ENCODE peak calls at places on chromosomes 6 and 20, in six cellular contexts. X is prostate gland, Y is A549, P is H1, J is tibial nerve, C is adrenal gland. N is an unnamed sample.

GRCh38 chr6:155152211-155153076 is 111.4 kb upstream of the CLDN20 start:
- DNase-seq in Y (no peak), X (no peak), C (no peak), J (no peak), P (peak), N (no peak)

GRCh38 chr20:17612287-17612974 is 42.6 kb downstream of the DSTN start:
- DNase-seq in P (peak), X (no peak), J (peak), Y (no peak), C (no peak), N (peak)

GRCh38 chr6:166598441-166599138 is 12.1 kb upstream of the RAMACL start:
- DNase-seq in Y (no peak), J (peak), P (no peak), X (no peak), C (no peak), N (peak)

GRCh38 chr6:71383476-71383875 is 94.9 kb downstream of the OGFRL1 start:
- DNase-seq in X (no peak), Y (no peak), P (no peak), C (no peak), J (no peak), N (no peak)

GRCh38 chr6:151609146-151609962 is 115.5 kb downstream of the CCDC170 start:
- DNase-seq in J (peak), Y (no peak), X (no peak), C (no peak), P (no peak), N (no peak)

GRCh38 chr20:37669773-37670236 is 24.0 kb upstream of the CTNNBL1 start:
- DNase-seq in Y (no peak), C (no peak), P (no peak), J (no peak), X (no peak), N (no peak)

GRCh38 chr20:47427746-47428145 is 71.2 kb upstream of the ZMYND8 start:
- DNase-seq in C (no peak), Y (no peak), X (no peak), J (no peak), P (no peak), N (no peak)

GRCh38 chr6:40247516-40248115 is 313.4 kb upstream of the MOCS1 start:
- DNase-seq in C (no peak), Y (no peak), P (peak), J (no peak), X (no peak), N (no peak)

GRCh38 chr6:37717836-37718251 is 20.2 kb upstream of the MDGA1 start:
- DNase-seq in J (no peak), C (no peak), P (no peak), X (no peak), Y (no peak), N (no peak)

GRCh38 chr6:159168536-159169192 is 536 bp upstream of the FNDC1 start:
- DNase-seq in C (peak), Y (peak), X (no peak), P (peak), J (peak), N (no peak)

GRCh38 chr6:107784669-107785068 is 39.4 kb downstream of the SCML4 start:
- DNase-seq in C (peak), X (no peak), P (peak), Y (no peak), J (no peak), N (no peak)

GRCh38 chr6:42933195-42933594 is 3.9 kb downstream of the CNPY3 start:
- DNase-seq in X (no peak), J (no peak), Y (no peak), C (no peak), P (no peak), N (no peak)

GRCh38 chr6:116015983-116016382 is 44.7 kb downstream of the FRK start:
- DNase-seq in X (no peak), P (no peak), Y (no peak), J (no peak), C (no peak), N (no peak)

GRCh38 chr20:52361650-52362049 is 170.1 kb upstream of the ZFP64 start:
- DNase-seq in J (no peak), X (no peak), Y (no peak), C (no peak), P (no peak), N (no peak)

GRCh38 chr20:19937651-19938420 is 79.3 kb upstream of the NAA20 start:
- DNase-seq in P (no peak), X (no peak), C (no peak), J (no peak), Y (no peak), N (no peak)
- TF ChIP-seq POLR2A in P (no peak), X (no peak), C (no peak), J (no peak), Y (no peak), N (no peak)

DNA sequence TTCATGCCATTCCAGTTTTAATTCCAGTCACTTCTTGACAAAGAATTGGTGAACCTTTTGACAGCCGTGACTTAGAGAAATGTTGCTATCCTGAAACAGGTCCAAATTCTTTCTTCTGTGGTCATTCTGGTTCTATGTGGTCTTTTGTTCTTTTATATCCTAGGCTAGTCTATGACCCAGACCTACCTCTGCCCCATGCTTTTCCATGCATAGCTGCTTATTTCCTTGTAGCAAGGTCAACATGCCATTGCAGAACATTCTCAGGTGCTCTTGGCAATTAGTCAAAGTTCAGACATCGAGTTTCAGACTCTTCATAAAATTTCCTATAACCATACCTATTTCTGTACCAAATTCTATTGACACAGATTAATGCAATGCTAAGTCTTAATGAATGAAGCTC is 202.6 kb downstream of the PLCB1 start:
- DNase-seq in Y (no peak), C (no peak), P (no peak), J (no peak), X (no peak), N (no peak)
- TF ChIP-seq POLR2A in Y (no peak), C (no peak), P (no peak), J (no peak), X (no peak), N (no peak)

DNA sequence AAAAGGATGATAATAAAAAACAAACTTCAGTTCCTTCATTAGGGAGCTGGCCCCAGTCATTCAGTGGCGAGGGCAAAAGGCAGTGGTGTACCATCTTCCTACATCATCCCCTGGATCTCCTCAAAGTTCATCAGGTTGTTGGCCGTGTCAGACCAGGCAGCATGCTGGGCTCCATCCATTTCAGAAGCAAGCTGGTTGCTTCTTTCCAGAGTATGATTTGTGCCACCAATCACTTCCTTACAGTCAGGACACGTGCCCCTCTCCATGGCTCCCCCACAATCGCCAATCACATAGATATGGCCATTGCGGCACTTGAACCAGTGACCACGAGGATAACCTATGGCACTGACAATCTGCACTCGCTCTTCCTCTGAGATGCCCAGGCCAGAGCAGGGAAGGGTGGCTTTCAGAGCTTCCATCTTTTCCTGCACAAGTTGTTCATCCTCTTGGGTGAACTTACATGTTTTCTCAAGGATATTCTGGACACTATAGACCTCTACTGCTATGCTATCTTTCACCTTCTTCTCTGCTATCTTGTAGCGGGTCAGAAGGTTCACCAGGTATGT is 28.0 kb downstream of the DDX27 start:
- DNase-seq in X (no peak), C (no peak), J (no peak), Y (no peak), P (no peak), N (no peak)
- TF ChIP-seq POLR2A in X (no peak), C (no peak), J (no peak), Y (no peak), P (no peak), N (no peak)

GRCh38 chr6:127267742-127268588 is 1.3 kb downstream of the RNF146 start:
- DNase-seq in J (no peak), P (no peak), X (no peak), C (no peak), Y (peak), N (no peak)

GRCh38 chr6:127266892-127267741 is 453 bp downstream of the RNF146 start:
- DNase-seq in C (peak), Y (peak), X (peak), J (peak), P (peak), N (peak)

DNA sequence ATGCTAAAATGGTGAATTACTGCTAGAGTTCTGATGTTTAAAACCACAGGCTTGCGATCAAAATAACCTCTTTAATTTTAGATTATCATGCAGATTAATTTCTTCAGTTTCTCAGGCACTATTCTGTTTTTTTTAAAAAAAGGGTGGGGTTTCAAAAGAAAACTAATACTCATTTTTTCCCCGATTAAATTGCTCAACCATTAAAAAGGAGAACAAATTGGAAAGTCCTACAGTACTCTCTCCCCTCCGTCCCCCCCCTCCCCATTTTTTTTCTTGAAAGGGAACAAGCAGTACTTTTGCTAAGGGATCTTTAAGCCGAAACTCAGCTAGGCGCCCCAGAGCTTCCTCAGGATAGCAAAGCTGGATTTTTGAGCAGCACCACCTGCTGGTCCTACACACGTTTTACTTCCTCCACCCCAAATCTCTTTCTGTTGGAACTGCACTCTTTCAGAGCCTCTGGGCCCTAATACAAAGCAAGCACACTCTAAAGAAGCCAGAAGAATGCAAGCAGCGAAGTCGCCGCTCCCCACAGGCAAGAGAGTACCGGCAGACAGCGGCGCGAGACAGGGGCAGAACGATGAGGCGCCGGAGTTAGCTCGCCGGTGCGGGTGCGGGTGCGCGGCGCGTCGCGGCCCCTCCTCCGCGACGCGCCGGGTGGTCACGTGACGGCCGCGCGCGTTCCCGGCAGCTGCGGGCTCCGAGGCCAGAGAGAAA is at the start of gene RNF146:
- DNase-seq in Y (peak), C (peak), X (peak), J (peak), P (peak), N (peak)
- TF ChIP-seq POLR2A in Y (no peak), C (no peak), X (no peak), J (no peak), P (no peak), N (no peak)

GRCh38 chr6:122578961-122579360 is 31.2 kb upstream of the PKIB start:
- DNase-seq in P (no peak), C (no peak), Y (no peak), J (no peak), X (no peak), N (no peak)
- TF ChIP-seq POLR2A in P (no peak), C (no peak), Y (no peak), J (no peak), X (no peak), N (no peak)